ENCODE peak calls at places on chromosomes 1 and 21, in five cellular contexts. One of them, this sample, is unnamed.

GRCh38 chr1:38370716-38371504 is 324.3 kb upstream of the POU3F1 start:
- DNase-seq in ovary: no peak
- DNase-seq in astrocyte of the cerebellum: no peak
- DNase-seq in NCI-H2081: no peak
- DNase-seq in activated naive CD4-positive, alpha-beta T cell: no peak
- DNase-seq in this sample: no peak

GRCh38 chr1:221001167-221001566 is 121.9 kb downstream of the HLX start:
- DNase-seq in ovary: no peak
- DNase-seq in astrocyte of the cerebellum: no peak
- DNase-seq in NCI-H2081: no peak
- DNase-seq in activated naive CD4-positive, alpha-beta T cell: no peak
- DNase-seq in this sample: no peak

GRCh38 chr1:205775015-205775716 is at the start of gene RAB29:
- DNase-seq in ovary: peak
- DNase-seq in astrocyte of the cerebellum: peak
- DNase-seq in NCI-H2081: peak
- DNase-seq in activated naive CD4-positive, alpha-beta T cell: peak
- DNase-seq in this sample: peak

GRCh38 chr1:173043253-173043652 is 7.5 kb downstream of the TNFSF18 start:
- DNase-seq in ovary: no peak
- DNase-seq in astrocyte of the cerebellum: peak
- DNase-seq in NCI-H2081: no peak
- DNase-seq in activated naive CD4-positive, alpha-beta T cell: no peak
- DNase-seq in this sample: no peak

GRCh38 chr1:225418059-225418458 is 9.8 kb downstream of the LBR start:
- DNase-seq in ovary: no peak
- DNase-seq in astrocyte of the cerebellum: no peak
- DNase-seq in NCI-H2081: peak
- DNase-seq in activated naive CD4-positive, alpha-beta T cell: no peak
- DNase-seq in this sample: no peak

GRCh38 chr1:42456754-42457089 is 379 bp downstream of the PPCS start:
- DNase-seq in ovary: no peak
- DNase-seq in astrocyte of the cerebellum: no peak
- DNase-seq in NCI-H2081: peak
- DNase-seq in activated naive CD4-positive, alpha-beta T cell: peak
- DNase-seq in this sample: peak

GRCh38 chr1:157702308-157702825 is 1.8 kb upstream of the FCRL3 start:
- DNase-seq in ovary: no peak
- DNase-seq in astrocyte of the cerebellum: no peak
- DNase-seq in NCI-H2081: no peak
- DNase-seq in activated naive CD4-positive, alpha-beta T cell: no peak
- DNase-seq in this sample: no peak

GRCh38 chr21:44925027-44925755 is 4.5 kb upstream of the ITGB2 start:
- DNase-seq in ovary: no peak
- DNase-seq in astrocyte of the cerebellum: peak
- DNase-seq in NCI-H2081: no peak
- DNase-seq in activated naive CD4-positive, alpha-beta T cell: no peak
- DNase-seq in this sample: no peak

GRCh38 chr1:51347398-51348146 is 17.2 kb upstream of the TTC39A start:
- DNase-seq in ovary: no peak
- DNase-seq in astrocyte of the cerebellum: no peak
- DNase-seq in NCI-H2081: no peak
- DNase-seq in activated naive CD4-positive, alpha-beta T cell: no peak
- DNase-seq in this sample: no peak

GRCh38 chr1:31409946-31410858 is 2.8 kb upstream of the SERINC2 start:
- DNase-seq in ovary: no peak
- DNase-seq in astrocyte of the cerebellum: no peak
- DNase-seq in NCI-H2081: no peak
- DNase-seq in activated naive CD4-positive, alpha-beta T cell: no peak
- DNase-seq in this sample: no peak

This sample was measured in H54.